ENCODE peak calls at places on chromosome 19, in six cellular contexts. E is Peyer's patch, Z is H54, J is ovary, Y is stomach, C is tibial nerve. H is an unnamed sample.

GRCh38 chr19:36136975-36137686 is 2.7 kb upstream of the CAPNS1 start:
- DNase-seq in E (peak), Z (peak), J (no peak), Y (peak), C (no peak), H (peak)

GRCh38 chr19:33476151-33476707 is 45.4 kb downstream of the PEPD start:
- DNase-seq in E (peak), Z (no peak), J (no peak), Y (no peak), C (no peak), H (no peak)

GRCh38 chr19:34649886-34650543 is 26.9 kb downstream of the SCGB2B2 start:
- DNase-seq in E (no peak), Z (no peak), J (no peak), Y (no peak), C (no peak), H (no peak)

GRCh38 chr19:46601318-46602224 is at the start of gene CALM3:
- DNase-seq in E (peak), Z (no peak), J (no peak), Y (no peak), C (no peak), H (no peak)

GRCh38 chr19:56096665-56097064 is 24.4 kb downstream of the ZNF787 start:
- DNase-seq in E (no peak), Z (no peak), J (no peak), Y (no peak), C (no peak), H (no peak)

GRCh38 chr19:37654118-37654517 is 1.1 kb downstream of the ZFP30 start:
- DNase-seq in E (no peak), Z (no peak), J (no peak), Y (no peak), C (no peak), H (no peak)

GRCh38 chr19:43765109-43765876 is 10.5 kb upstream of the SMG9 start:
- DNase-seq in E (no peak), Z (peak), J (peak), Y (peak), C (no peak), H (peak)

GRCh38 chr19:39438270-39438934 is 2.7 kb upstream of the RPS16 start:
- DNase-seq in E (no peak), Z (no peak), J (no peak), Y (no peak), C (no peak), H (no peak)

GRCh38 chr19:32824136-32824835 is 45.3 kb downstream of the SLC7A9 start:
- DNase-seq in E (no peak), Z (no peak), J (no peak), Y (no peak), C (no peak), H (no peak)

DNA sequence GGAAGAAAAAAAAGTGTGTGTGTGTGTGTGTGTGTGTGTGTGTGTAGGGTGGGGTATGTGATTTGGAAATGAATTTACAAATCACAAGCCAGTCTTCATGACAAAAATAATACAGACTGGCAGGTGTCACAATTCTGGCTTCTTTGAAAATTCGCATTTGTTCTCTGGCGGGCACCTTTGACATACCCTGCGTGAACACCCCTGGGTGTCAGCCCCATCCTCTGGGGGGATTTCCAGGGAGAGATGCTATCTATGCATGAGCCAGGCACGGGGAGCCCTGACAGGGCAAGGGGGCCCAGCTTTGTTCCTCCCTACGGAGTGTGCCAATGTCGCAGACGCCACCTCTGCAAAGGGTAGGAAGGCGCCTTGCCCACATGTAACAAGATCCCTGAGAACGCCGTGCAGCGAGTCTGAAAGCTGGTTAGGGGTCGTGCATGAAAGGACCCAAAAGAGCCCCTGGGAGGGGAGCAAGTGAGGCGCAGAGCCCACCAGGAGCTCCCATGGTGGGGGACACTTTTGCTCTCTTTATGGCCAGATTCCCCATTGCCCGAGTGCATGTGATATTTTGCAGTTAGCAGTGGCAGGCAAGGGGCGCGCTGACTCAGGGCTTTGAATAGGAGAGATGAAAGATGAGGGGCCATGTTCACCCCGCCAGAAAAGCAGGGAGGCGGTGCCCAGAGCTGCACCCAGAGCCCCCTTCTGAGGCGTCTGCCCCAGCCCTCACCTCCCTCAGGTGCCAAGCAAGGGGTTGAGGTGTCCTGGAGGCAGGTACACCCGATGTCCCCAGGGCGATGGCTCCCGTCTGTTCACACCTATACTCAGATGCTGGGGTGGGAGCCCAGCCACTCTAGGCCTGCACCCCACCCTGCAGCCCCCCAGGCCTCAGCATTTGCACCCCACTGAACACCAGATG is 45.3 kb downstream of the KLF2 start:
- DNase-seq in E (peak), Z (no peak), J (no peak), Y (no peak), C (no peak), H (no peak)
- TF ChIP-seq POLR2A in E (no peak), Z (no peak), J (no peak), Y (no peak), C (no peak), H (no peak)

GRCh38 chr19:4134351-4134750 is 10.4 kb upstream of the MAP2K2 start:
- DNase-seq in E (no peak), Z (no peak), J (no peak), Y (no peak), C (no peak), H (peak)

GRCh38 chr19:4136680-4137088 is 12.8 kb upstream of the MAP2K2 start:
- DNase-seq in E (no peak), Z (no peak), J (no peak), Y (no peak), C (no peak), H (no peak)

GRCh38 chr19:4130635-4131438 is 6.9 kb upstream of the MAP2K2 start:
- DNase-seq in E (peak), Z (peak), J (no peak), Y (no peak), C (no peak), H (no peak)
- TF ChIP-seq POLR2A in E (peak), Z (no peak), J (no peak), Y (no peak), C (no peak), H (no peak)

GRCh38 chr19:18903146-18904056 is 7.4 kb upstream of the CERS1 start:
- DNase-seq in E (peak), Z (no peak), J (peak), Y (no peak), C (no peak), H (no peak)
- TF ChIP-seq POLR2A in E (no peak), Z (no peak), J (no peak), Y (no peak), C (no peak), H (no peak)

GRCh38 chr19:4976412-4977298 is 7.7 kb downstream of the KDM4B start:
- DNase-seq in E (no peak), Z (no peak), J (peak), Y (peak), C (peak), H (peak)
- TF ChIP-seq POLR2A in E (peak), Z (no peak), J (peak), Y (no peak), C (peak), H (peak)

GRCh38 chr19:51138549-51138979 is 3.5 kb upstream of the SIGLEC7 start:
- DNase-seq in E (no peak), Z (no peak), J (no peak), Y (peak), C (no peak), H (peak)

GRCh38 chr19:51137812-51138425 is 4.2 kb upstream of the SIGLEC7 start:
- DNase-seq in E (no peak), Z (no peak), J (no peak), Y (no peak), C (no peak), H (no peak)

GRCh38 chr19:51135004-51135403 is 7.1 kb upstream of the SIGLEC7 start:
- DNase-seq in E (no peak), Z (no peak), J (no peak), Y (no peak), C (no peak), H (no peak)

GRCh38 chr19:51136333-51136732 is 5.8 kb upstream of the SIGLEC7 start:
- DNase-seq in E (no peak), Z (no peak), J (no peak), Y (no peak), C (no peak), H (no peak)

DNA sequence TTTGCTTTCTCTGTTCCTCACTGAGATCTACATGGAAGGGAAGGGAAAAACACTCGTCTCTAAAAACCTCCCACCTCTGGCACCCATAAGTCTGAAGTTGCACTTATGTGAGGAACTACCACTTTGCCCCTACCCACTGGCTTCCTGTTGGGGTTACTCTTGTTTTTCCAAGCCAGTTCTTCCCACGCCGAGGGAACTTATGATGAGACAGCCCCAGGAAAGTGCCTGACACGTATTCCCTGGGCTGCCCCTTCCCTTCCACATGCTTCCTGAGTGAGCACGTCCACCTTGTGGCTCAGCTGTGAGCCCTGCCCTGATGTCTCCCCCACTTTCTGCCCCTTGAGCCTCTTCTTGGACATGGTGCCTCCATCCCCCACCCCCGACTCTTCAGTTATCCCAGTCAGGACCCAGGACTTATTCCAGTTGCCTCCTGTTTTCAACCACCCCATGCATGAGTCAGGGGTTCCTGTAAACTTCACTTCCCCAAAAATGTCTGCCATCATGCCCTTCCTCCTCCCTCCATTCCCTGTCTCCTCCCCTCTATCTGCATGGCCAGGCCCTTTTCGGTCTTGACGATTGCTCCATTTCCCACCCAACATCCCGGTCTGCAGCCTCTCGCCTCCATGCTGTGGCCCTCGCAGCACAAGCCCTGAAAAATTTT is 5.1 kb upstream of the SIGLEC7 start:
- DNase-seq in E (no peak), Z (no peak), J (no peak), Y (no peak), C (no peak), H (no peak)
- TF ChIP-seq POLR2A in E (no peak), Z (no peak), J (no peak), Y (no peak), C (no peak), H (no peak)

GRCh38 chr19:10142701-10143375 is 23.1 kb upstream of the EIF3G start:
- DNase-seq in E (no peak), Z (no peak), J (no peak), Y (no peak), C (no peak), H (no peak)
- TF ChIP-seq POLR2A in E (no peak), Z (no peak), J (no peak), Y (no peak), C (no peak), H (no peak)

DNA sequence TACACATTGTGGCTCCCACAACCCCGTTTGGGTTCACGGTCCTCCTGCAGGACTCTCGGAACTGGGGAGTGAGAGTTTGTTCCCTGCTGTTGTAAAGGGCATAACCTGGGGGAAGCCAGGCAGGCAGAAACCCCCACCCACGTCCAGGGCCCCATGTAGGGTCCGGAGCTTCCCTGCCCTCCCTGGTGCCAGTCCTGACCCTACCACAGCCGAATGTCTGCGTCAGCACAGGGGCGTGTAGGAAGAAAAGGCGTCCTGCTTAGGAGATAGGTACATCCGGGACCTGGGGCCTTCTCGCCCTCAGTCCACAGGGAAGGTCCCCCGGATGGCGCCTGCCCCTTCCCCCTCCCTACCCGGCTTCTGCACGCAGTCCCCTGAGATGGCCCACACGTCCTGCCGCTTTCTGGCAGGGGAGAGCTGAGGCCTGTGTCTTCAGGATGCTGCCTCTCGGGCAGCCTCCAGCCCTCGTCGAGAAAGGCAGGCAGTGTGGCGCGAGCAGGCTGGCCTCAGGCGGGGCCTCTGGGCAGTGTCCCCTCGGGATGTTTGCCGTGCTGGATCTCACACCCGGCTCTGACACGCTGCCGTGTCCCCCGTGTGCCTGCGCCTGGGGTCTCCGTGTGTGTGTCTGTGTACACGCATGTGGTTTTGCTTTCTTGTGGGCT is 19.1 kb downstream of the CSNK1G2 start:
- DNase-seq in E (no peak), Z (no peak), J (no peak), Y (no peak), C (no peak), H (no peak)
- TF ChIP-seq POLR2A in E (no peak), Z (no peak), J (no peak), Y (no peak), C (no peak), H (no peak)